ENCODE peak calls at places on chromosomes 4 and X, in nine cellular contexts. C is fibroblast of pulmonary artery, J is left colon, Z is osteocyte, Y is NCI-H1105, D is midbrain, Q is Karpas-422, B is T-helper 22 cell, A is cerebellar cortex. H is an unnamed sample.

GRCh38 chr4:39365360-39365759 is 802 bp downstream of the RFC1 start:
- DNase-seq in C (no peak), J (no peak), Z (no peak), Y (no peak), D (no peak), Q (peak), B (no peak), A (no peak), H (no peak)

GRCh38 chr4:38308728-38309315 is 348.6 kb downstream of the PTTG2 start:
- DNase-seq in C (peak), J (no peak), Z (no peak), Y (no peak), D (peak), Q (no peak), B (no peak), A (no peak), H (no peak)

GRCh38 chr4:155819066-155819465 is 47.0 kb downstream of the ASIC5 start:
- DNase-seq in C (peak), J (no peak), Z (no peak), Y (no peak), D (no peak), Q (no peak), B (no peak), A (no peak), H (no peak)

GRCh38 chr4:36269116-36269515 is 12.3 kb upstream of the DTHD1 start:
- DNase-seq in C (peak), J (no peak), Z (no peak), Y (no peak), D (no peak), Q (no peak), B (peak), A (no peak), H (no peak)

GRCh38 chr4:30716671-30717207 is 3.4 kb upstream of the PCDH7 start:
- DNase-seq in C (peak), J (no peak), Z (no peak), Y (peak), D (no peak), Q (no peak), B (no peak), A (no peak), H (no peak)

GRCh38 chr4:68953056-68953455 is 1.5 kb upstream of the UGT2A3 start:
- DNase-seq in C (no peak), J (no peak), Z (no peak), Y (no peak), D (no peak), Q (no peak), B (no peak), A (no peak), H (no peak)

GRCh38 chrX:70087857-70088256 is 25.6 kb downstream of the OTUD6A start:
- DNase-seq in C (peak), J (no peak), Z (peak), Y (no peak), D (no peak), Q (no peak), B (no peak), A (peak), H (no peak)

GRCh38 chr4:83560523-83560922 is 24.6 kb downstream of the GPAT3 start:
- DNase-seq in C (no peak), J (no peak), Z (no peak), Y (no peak), D (no peak), Q (no peak), B (no peak), A (no peak), H (no peak)

GRCh38 chr4:2483237-2483636 is 14.3 kb downstream of the RNF4 start:
- DNase-seq in C (no peak), J (no peak), Z (no peak), Y (no peak), D (no peak), Q (no peak), B (no peak), A (no peak), H (no peak)

GRCh38 chrX:38099688-38100087 is 93.3 kb downstream of the SYTL5 start:
- DNase-seq in C (no peak), J (no peak), Z (no peak), Y (no peak), D (no peak), Q (no peak), B (no peak), A (no peak), H (no peak)

GRCh38 chr4:37693450-37694190 is 7.4 kb upstream of the RELL1 start:
- DNase-seq in C (peak), J (no peak), Z (no peak), Y (no peak), D (no peak), Q (no peak), B (no peak), A (no peak), H (no peak)